ENCODE peak calls at places on chromosomes 7 and 10, in nine cellular contexts. J, V, P, Z, X, B, S, H and E are unnamed samples.

GRCh38 chr10:79326361-79327089 is 20.7 kb upstream of the PPIF start:
- DNase-seq in V (no peak), S (no peak), J (no peak), H (no peak), B (no peak), P (no peak), X (no peak), Z (no peak), E (no peak)

GRCh38 chr7:133139350-133139749 is 57.5 kb upstream of the CHCHD3 start:
- DNase-seq in H (no peak), P (peak; percentile 42), Z (no peak), V (peak; percentile 6), X (no peak), J (peak; percentile 3), B (no peak), S (peak; percentile 55), E (peak; percentile 26)

GRCh38 chr7:76506081-76506440 is 4.3 kb upstream of the UPK3B start:
- DNase-seq in Z (no peak), X (no peak), J (no peak), P (no peak), V (no peak), S (no peak), B (no peak), H (no peak), E (no peak)

GRCh38 chr10:72009430-72010081 is 45.4 kb downstream of the CHST3 start:
- DNase-seq in P (peak; percentile 84), Z (no peak), J (no peak), X (no peak), S (peak; percentile 98), V (no peak), B (peak; percentile 60), H (no peak), E (no peak)

GRCh38 chr7:98324782-98325181 is 43.3 kb downstream of the BRI3 start:
- DNase-seq in P (no peak), S (no peak), J (no peak), X (no peak), V (no peak), H (no peak), B (no peak), Z (no peak), E (no peak)

GRCh38 chr7:77386165-77386824 is 29.9 kb downstream of the GSAP start:
- DNase-seq in S (no peak), Z (no peak), P (no peak), V (no peak), J (no peak), B (no peak), X (no peak), H (no peak), E (no peak)

GRCh38 chr10:76112826-76113150 is 681.4 kb downstream of the LRMDA start:
- DNase-seq in B (no peak), P (no peak), J (no peak), S (no peak), H (no peak), Z (no peak), V (no peak), X (no peak), E (no peak)

GRCh38 chr7:106772655-106773108 is 92.4 kb upstream of the PIK3CG start:
- DNase-seq in X (no peak), B (peak; percentile 68), P (peak; percentile 67), V (no peak), S (peak; percentile 83), J (no peak), H (no peak), Z (no peak), E (no peak)

GRCh38 chr7:112989531-112989930 is 97.1 kb downstream of the GPR85 start:
- DNase-seq in P (peak; percentile 37), Z (no peak), V (no peak), B (no peak), S (peak; percentile 31), H (no peak), X (no peak), J (no peak), E (no peak)

GRCh38 chr10:91598211-91598981 is 34.5 kb downstream of the PPP1R3C start:
- DNase-seq in V (no peak), J (no peak), Z (no peak), S (peak; percentile 87), B (no peak), H (no peak), X (no peak), P (peak; percentile 98), E (no peak)